ENCODE peak calls at places on chromosome 2, in ten cellular contexts. One of them, this sample, is unnamed.

GRCh38 chr2:86315084-86315483 is 22.3 kb downstream of the REEP1 start:
- DNase-seq in stimulated activated CD4-positive, alpha-beta T cell treated with anti-CD3 and anti-CD28 coated beads, Interleukin-4, amount 100 ng/mL, for 1 hour: no peak
- DNase-seq in body of pancreas: no peak
- DNase-seq in fibroblast of the aortic adventitia: no peak
- DNase-seq in hypothalamus: no peak
- DNase-seq in SJSA1: no peak
- DNase-seq in cardiac fibroblast: no peak
- DNase-seq in GM04503: no peak
- DNase-seq in memory B cell: no peak
- DNase-seq in amygdala: no peak
- DNase-seq in this sample: no peak

GRCh38 chr2:99836670-99837069 is 305.7 kb downstream of the AFF3 start:
- DNase-seq in GM04503: peak
- DNase-seq in cardiac fibroblast: peak
- DNase-seq in memory B cell: no peak
- DNase-seq in stimulated activated CD4-positive, alpha-beta T cell treated with anti-CD3 and anti-CD28 coated beads, Interleukin-4, amount 100 ng/mL, for 1 hour: no peak
- DNase-seq in hypothalamus: no peak
- DNase-seq in amygdala: no peak
- DNase-seq in body of pancreas: no peak
- DNase-seq in SJSA1: no peak
- DNase-seq in fibroblast of the aortic adventitia: peak
- DNase-seq in this sample: no peak

GRCh38 chr2:181153886-181154285 is 173.5 kb downstream of the UBE2E3 start:
- DNase-seq in body of pancreas: no peak
- DNase-seq in GM04503: no peak
- DNase-seq in amygdala: no peak
- DNase-seq in cardiac fibroblast: no peak
- DNase-seq in hypothalamus: no peak
- DNase-seq in memory B cell: no peak
- DNase-seq in stimulated activated CD4-positive, alpha-beta T cell treated with anti-CD3 and anti-CD28 coated beads, Interleukin-4, amount 100 ng/mL, for 1 hour: no peak
- DNase-seq in fibroblast of the aortic adventitia: peak
- DNase-seq in SJSA1: no peak
- DNase-seq in this sample: no peak

GRCh38 chr2:70103531-70104061 is 16.3 kb downstream of the PCBP1 start:
- DNase-seq in fibroblast of the aortic adventitia: no peak
- DNase-seq in amygdala: no peak
- DNase-seq in hypothalamus: no peak
- DNase-seq in GM04503: no peak
- DNase-seq in body of pancreas: no peak
- DNase-seq in memory B cell: no peak
- DNase-seq in cardiac fibroblast: no peak
- DNase-seq in stimulated activated CD4-positive, alpha-beta T cell treated with anti-CD3 and anti-CD28 coated beads, Interleukin-4, amount 100 ng/mL, for 1 hour: no peak
- DNase-seq in SJSA1: no peak
- DNase-seq in this sample: no peak

GRCh38 chr2:174591740-174592139 is 5.9 kb downstream of the WIPF1 start:
- DNase-seq in body of pancreas: no peak
- DNase-seq in memory B cell: no peak
- DNase-seq in cardiac fibroblast: no peak
- DNase-seq in GM04503: no peak
- DNase-seq in amygdala: no peak
- DNase-seq in SJSA1: no peak
- DNase-seq in stimulated activated CD4-positive, alpha-beta T cell treated with anti-CD3 and anti-CD28 coated beads, Interleukin-4, amount 100 ng/mL, for 1 hour: no peak
- DNase-seq in fibroblast of the aortic adventitia: no peak
- DNase-seq in hypothalamus: no peak
- DNase-seq in this sample: no peak

GRCh38 chr2:10490806-10491291 is 42.7 kb upstream of the ODC1 start:
- DNase-seq in cardiac fibroblast: no peak
- DNase-seq in amygdala: no peak
- DNase-seq in memory B cell: no peak
- DNase-seq in fibroblast of the aortic adventitia: no peak
- DNase-seq in SJSA1: no peak
- DNase-seq in stimulated activated CD4-positive, alpha-beta T cell treated with anti-CD3 and anti-CD28 coated beads, Interleukin-4, amount 100 ng/mL, for 1 hour: no peak
- DNase-seq in hypothalamus: no peak
- DNase-seq in GM04503: no peak
- DNase-seq in body of pancreas: no peak
- DNase-seq in this sample: no peak

GRCh38 chr2:214386720-214387119 is 24.1 kb upstream of the VWC2L start:
- DNase-seq in hypothalamus: no peak
- DNase-seq in stimulated activated CD4-positive, alpha-beta T cell treated with anti-CD3 and anti-CD28 coated beads, Interleukin-4, amount 100 ng/mL, for 1 hour: no peak
- DNase-seq in amygdala: no peak
- DNase-seq in cardiac fibroblast: no peak
- DNase-seq in body of pancreas: no peak
- DNase-seq in GM04503: no peak
- DNase-seq in fibroblast of the aortic adventitia: no peak
- DNase-seq in SJSA1: no peak
- DNase-seq in memory B cell: no peak
- DNase-seq in this sample: no peak

GRCh38 chr2:192574552-192574951 is 379.8 kb upstream of the TMEFF2 start:
- DNase-seq in SJSA1: no peak
- DNase-seq in hypothalamus: no peak
- DNase-seq in stimulated activated CD4-positive, alpha-beta T cell treated with anti-CD3 and anti-CD28 coated beads, Interleukin-4, amount 100 ng/mL, for 1 hour: no peak
- DNase-seq in memory B cell: no peak
- DNase-seq in cardiac fibroblast: no peak
- DNase-seq in fibroblast of the aortic adventitia: no peak
- DNase-seq in GM04503: no peak
- DNase-seq in body of pancreas: no peak
- DNase-seq in amygdala: no peak
- DNase-seq in this sample: no peak

GRCh38 chr2:223909048-223909741 is 35.9 kb downstream of the WDFY1 start:
- DNase-seq in fibroblast of the aortic adventitia: no peak
- DNase-seq in hypothalamus: no peak
- DNase-seq in amygdala: no peak
- DNase-seq in GM04503: no peak
- DNase-seq in stimulated activated CD4-positive, alpha-beta T cell treated with anti-CD3 and anti-CD28 coated beads, Interleukin-4, amount 100 ng/mL, for 1 hour: no peak
- DNase-seq in SJSA1: no peak
- DNase-seq in cardiac fibroblast: no peak
- DNase-seq in memory B cell: no peak
- DNase-seq in body of pancreas: no peak
- DNase-seq in this sample: peak

GRCh38 chr2:75464348-75464946 is 96.3 kb downstream of the EVA1A start:
- DNase-seq in cardiac fibroblast: peak
- DNase-seq in fibroblast of the aortic adventitia: peak
- DNase-seq in stimulated activated CD4-positive, alpha-beta T cell treated with anti-CD3 and anti-CD28 coated beads, Interleukin-4, amount 100 ng/mL, for 1 hour: no peak
- DNase-seq in hypothalamus: no peak
- DNase-seq in memory B cell: no peak
- DNase-seq in SJSA1: peak
- DNase-seq in amygdala: no peak
- DNase-seq in GM04503: no peak
- DNase-seq in body of pancreas: peak
- DNase-seq in this sample: no peak

GRCh38 chr2:58710795-58711279 is 469.7 kb upstream of the FANCL start:
- DNase-seq in cardiac fibroblast: peak
- DNase-seq in SJSA1: no peak
- DNase-seq in hypothalamus: no peak
- DNase-seq in fibroblast of the aortic adventitia: no peak
- DNase-seq in GM04503: no peak
- DNase-seq in stimulated activated CD4-positive, alpha-beta T cell treated with anti-CD3 and anti-CD28 coated beads, Interleukin-4, amount 100 ng/mL, for 1 hour: no peak
- DNase-seq in memory B cell: no peak
- DNase-seq in amygdala: no peak
- DNase-seq in body of pancreas: no peak
- DNase-seq in this sample: no peak